ENCODE peak calls at places on chromosomes 12 and 14, in seven cellular contexts. G is HFFc6; O is stomach; W is left ventricle myocardium inferior; L is bronchial epithelial cell; Z is CD8-positive, alpha-beta T cell; Q is WTC11. T is an unnamed sample.

GRCh38 chr12:2891240-2892053 is 756 bp downstream of the TULP3 start:
- DNase-seq in W (peak; percentile 51), Q (peak; percentile 54), L (peak; percentile 33), Z (no peak), G (peak; percentile 48), O (peak; percentile 47), T (peak; percentile 77)

GRCh38 chr14:50257728-50258127 is 26.4 kb upstream of the SOS2 start:
- DNase-seq in G (no peak), L (no peak), O (no peak), W (no peak), Q (no peak), Z (no peak), T (no peak)

GRCh38 chr12:120316798-120317257 is 10.8 kb downstream of the PLA2G1B start:
- DNase-seq in G (no peak), W (no peak), O (no peak), L (peak; percentile 32), Z (no peak), Q (no peak), T (no peak)

GRCh38 chr12:79525357-79525756 is 165.4 kb downstream of the PAWR start:
- DNase-seq in L (no peak), Q (no peak), G (no peak), Z (no peak), W (no peak), O (no peak), T (no peak)

GRCh38 chr12:51759695-51760094 is 88.8 kb downstream of the FIGNL2 start:
- DNase-seq in O (no peak), Z (no peak), Q (no peak), W (no peak), L (no peak), G (no peak), T (no peak)

GRCh38 chr14:91927800-91928199 is 19.7 kb downstream of the FBLN5 start:
- DNase-seq in Q (no peak), G (no peak), O (no peak), L (no peak), W (no peak), Z (no peak), T (no peak)

GRCh38 chr12:124786065-124786964 is 77.3 kb downstream of the SCARB1 start:
- DNase-seq in Q (peak; percentile 87), W (peak; percentile 83), Z (no peak), L (peak; percentile 87), G (peak; percentile 88), O (peak; percentile 87), T (peak; percentile 85)

GRCh38 chr12:2833327-2833726 is 1.5 kb downstream of the NRIP2 start:
- DNase-seq in G (no peak), L (peak; percentile 60), Q (no peak), Z (no peak), W (no peak), O (no peak), T (no peak)

GRCh38 chr12:32211066-32211768 is 104.6 kb downstream of the BICD1 start:
- DNase-seq in W (no peak), O (no peak), G (no peak), L (no peak), Z (no peak), Q (no peak), T (no peak)

GRCh38 chr12:123126294-123127144 is 24.4 kb downstream of the PITPNM2 start:
- DNase-seq in Z (no peak), Q (no peak), G (peak; percentile 93), W (no peak), L (peak; percentile 95), O (peak; percentile 33), T (no peak)
- TF ChIP-seq CTCF in Z (no peak), Q (no peak), G (peak; percentile 63), W (no peak), L (no peak), O (no peak), T (peak; percentile 34)

GRCh38 chr12:93443576-93443975 is 1.8 kb upstream of the UBE2N start:
- DNase-seq in W (no peak), L (no peak), Q (no peak), G (no peak), Z (no peak), O (no peak), T (no peak)

GRCh38 chr12:93440043-93440835 is 1.5 kb downstream of the UBE2N start:
- DNase-seq in G (no peak), W (no peak), Z (no peak), Q (no peak), L (peak; percentile 66), O (no peak), T (no peak)

GRCh38 chr12:93442411-93443340 is 929 bp upstream of the UBE2N start:
- DNase-seq in Q (no peak), L (peak; percentile 59), W (no peak), O (no peak), Z (no peak), G (no peak), T (no peak)

GRCh38 chr12:93441617-93442410 is at the start of gene UBE2N:
- DNase-seq in W (peak; percentile 96), Q (peak; percentile 94), G (peak; percentile 94), L (peak; percentile 80), O (peak; percentile 96), Z (peak; percentile 94), T (peak; percentile 99)

GRCh38 chr12:93441111-93441616 is 583 bp downstream of the UBE2N start:
- DNase-seq in G (no peak), Q (peak; percentile 37), O (peak; percentile 31), Z (peak; percentile 9), L (no peak), W (peak; percentile 33), T (peak; percentile 67)
- TF ChIP-seq CTCF in G (no peak), Q (no peak), O (no peak), Z (no peak), L (no peak), W (no peak), T (no peak)

GRCh38 chr12:27733791-27734190 is 23.2 kb downstream of the MRPS35 start:
- DNase-seq in W (no peak), Q (no peak), L (no peak), G (no peak), O (no peak), Z (no peak), T (no peak)

GRCh38 chr12:27730097-27730588 is 19.5 kb downstream of the MRPS35 start:
- DNase-seq in Q (no peak), W (no peak), G (no peak), Z (no peak), O (no peak), L (no peak), T (no peak)

GRCh38 chr12:27732281-27732680 is 21.6 kb downstream of the MRPS35 start:
- DNase-seq in G (no peak), Q (peak; percentile 34), O (peak; percentile 32), W (no peak), L (no peak), Z (no peak), T (no peak)

DNA sequence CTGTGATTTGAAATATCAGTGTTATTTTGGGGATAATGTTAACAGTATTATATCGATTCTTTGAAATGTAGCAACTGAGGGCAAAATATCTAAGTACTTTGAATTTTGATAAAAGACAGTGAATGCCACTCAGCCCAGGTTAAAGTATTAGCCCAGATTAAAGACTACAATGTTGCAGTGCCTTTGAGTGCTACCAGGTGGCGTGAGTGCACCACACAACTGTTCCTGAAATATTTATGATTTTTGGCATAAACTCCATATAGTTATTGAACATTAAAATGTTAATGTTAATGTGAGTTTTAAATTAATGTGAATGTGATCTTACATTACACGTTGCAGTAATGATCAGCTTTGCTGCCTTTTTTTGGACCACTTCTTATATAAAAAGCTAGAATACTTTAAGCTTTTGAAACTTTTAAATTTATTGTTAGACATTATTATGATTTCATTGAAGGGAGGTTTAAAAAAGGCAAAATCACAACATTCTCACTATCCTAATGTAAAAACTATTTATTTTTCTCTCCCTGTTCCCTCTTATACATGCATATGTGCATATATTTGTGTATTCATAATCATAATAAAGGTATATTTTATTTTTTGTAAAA is 22.5 kb downstream of the MRPS35 start:
- DNase-seq in G (peak; percentile 30), L (peak; percentile 35), Q (no peak), Z (no peak), O (no peak), W (no peak), T (no peak)
- TF ChIP-seq CTCF in G (peak; percentile 89), L (peak; percentile 75), Q (peak; percentile 49), Z (peak; percentile 83), O (no peak), W (peak; percentile 82), T (peak; percentile 89)

DNA sequence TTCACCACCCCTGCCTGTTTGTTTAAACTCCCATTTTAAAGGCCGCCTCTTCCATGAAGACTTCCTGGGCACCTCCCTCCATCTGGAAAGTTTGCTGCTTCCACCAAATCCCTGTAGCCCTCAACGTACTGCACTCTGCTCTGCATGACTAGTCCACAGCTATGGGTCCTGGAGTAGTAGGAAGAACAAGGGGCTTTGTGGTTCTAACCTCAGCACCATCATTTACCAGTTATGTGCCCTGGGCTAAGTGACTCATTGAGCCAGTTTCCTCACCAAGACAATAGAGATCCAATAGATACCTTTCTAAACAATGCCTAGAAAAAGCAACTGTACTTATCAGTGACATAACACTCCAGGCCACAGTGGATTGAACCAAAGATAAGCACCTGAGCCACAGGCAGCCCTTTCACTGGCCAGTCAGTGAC is 8.5 kb upstream of the LTBP2 start:
- DNase-seq in O (no peak), G (peak; percentile 98), Z (no peak), W (no peak), Q (no peak), L (peak; percentile 100), T (no peak)
- TF ChIP-seq CTCF in O (no peak), G (no peak), Z (no peak), W (no peak), Q (no peak), L (no peak), T (no peak)

DNA sequence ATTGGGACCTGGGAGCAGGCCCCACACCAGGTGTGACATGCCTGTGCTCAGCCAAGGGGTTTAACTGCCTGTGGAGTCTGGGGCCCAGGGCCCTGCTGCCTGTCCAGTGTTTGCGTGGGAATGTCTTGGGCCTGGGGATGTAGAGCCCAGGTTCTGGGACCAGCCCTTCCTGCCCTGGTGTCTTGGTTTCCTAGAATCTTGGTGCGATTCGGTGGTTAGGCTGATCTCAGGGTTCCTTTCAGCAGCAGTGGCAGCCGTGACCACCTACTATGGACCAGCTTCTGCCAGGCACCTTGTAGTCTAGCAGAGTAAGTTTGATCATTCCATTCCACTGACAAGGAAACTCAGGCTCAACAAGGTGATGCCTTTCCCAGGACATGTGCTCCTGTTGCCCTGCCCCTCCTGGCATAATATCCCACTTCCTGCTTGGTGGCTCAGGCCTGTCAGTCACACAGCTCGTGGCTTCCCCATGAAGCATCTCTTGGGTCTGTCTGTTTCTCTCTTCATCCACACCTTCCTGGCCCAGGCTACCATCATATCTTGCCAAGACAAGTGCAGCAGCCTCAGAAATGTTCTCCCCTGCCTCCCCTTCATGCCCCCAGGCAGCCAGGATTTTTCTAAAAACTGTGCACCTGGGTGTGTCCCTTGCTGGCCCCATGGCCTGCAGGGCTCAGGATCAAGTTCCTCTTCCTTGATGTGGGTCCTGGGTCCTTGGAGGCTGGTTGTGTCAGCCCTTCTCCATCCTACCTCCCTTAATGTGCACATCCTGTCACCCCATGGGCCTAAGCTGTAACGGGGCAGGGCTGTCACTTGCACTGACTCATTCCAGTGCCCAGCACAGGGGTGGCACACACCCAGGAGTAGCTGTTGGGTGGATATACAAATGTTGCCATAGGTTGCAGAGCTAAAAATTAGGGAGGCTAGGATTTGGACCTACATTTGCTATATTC is 101.6 kb downstream of the SLC25A47 start:
- DNase-seq in G (no peak), O (no peak), L (no peak), Q (no peak), Z (no peak), W (no peak), T (no peak)
- TF ChIP-seq CTCF in G (no peak), O (no peak), L (no peak), Q (no peak), Z (no peak), W (no peak), T (no peak)

GRCh38 chr12:102024765-102025164 is 37.0 kb downstream of the WASHC3 start:
- DNase-seq in L (no peak), W (no peak), Z (no peak), O (no peak), Q (no peak), G (no peak), T (no peak)
- TF ChIP-seq CTCF in L (no peak), W (no peak), Z (no peak), O (no peak), Q (no peak), G (no peak), T (no peak)